ENCODE peak calls at places on chromosome 15, in seven cellular contexts. U is NCI-H2081; W is progenitor cell of endocrine pancreas; G is tibial artery; Z is putamen; F is upper lobe of right lung; X is stimulated activated CD8-positive, alpha-beta memory T cell treated with anti-CD3 and anti-CD28 coated beads, Interleukin-7, amount 100 ng/mL, for 1 hour. T is an unnamed sample.

GRCh38 chr15:101450561-101451145 is 38.9 kb downstream of the PCSK6 start:
- DNase-seq in U (no peak), W (no peak), G (no peak), Z (no peak), F (no peak), X (no peak), T (no peak)

GRCh38 chr15:98144388-98144787 is 183.9 kb downstream of the ARRDC4 start:
- DNase-seq in U (no peak), W (no peak), G (no peak), Z (no peak), F (no peak), X (no peak), T (no peak)

GRCh38 chr15:55999635-56000034 is 6.2 kb upstream of the NEDD4 start:
- DNase-seq in U (no peak), W (no peak), G (no peak), Z (no peak), F (no peak), X (no peak), T (no peak)

GRCh38 chr15:60580650-60581415 is 101.9 kb upstream of the ICE2 start:
- DNase-seq in U (no peak), W (no peak), G (no peak), Z (no peak), F (no peak), X (no peak), T (peak)

GRCh38 chr15:39593071-39594055 is 12.5 kb downstream of the THBS1 start:
- DNase-seq in U (no peak), W (no peak), G (no peak), Z (no peak), F (no peak), X (no peak), T (no peak)

GRCh38 chr15:29674661-29675533 is 147.4 kb downstream of the TJP1 start:
- DNase-seq in U (no peak), W (peak), G (no peak), Z (no peak), F (peak), X (no peak), T (peak)

GRCh38 chr15:85667491-85668424 is 127.0 kb downstream of the KLHL25 start:
- DNase-seq in U (no peak), W (no peak), G (no peak), Z (no peak), F (no peak), X (no peak), T (peak)

GRCh38 chr15:68228971-68229385 is 550 bp downstream of the CLN6 start:
- DNase-seq in U (no peak), W (no peak), G (peak), Z (no peak), F (no peak), X (no peak), T (no peak)

GRCh38 chr15:80906159-80906775 is 83.4 kb downstream of the MESD start:
- DNase-seq in U (peak), W (no peak), G (no peak), Z (no peak), F (no peak), X (no peak), T (peak)

GRCh38 chr15:65055201-65055870 is 10.1 kb downstream of the SLC51B start:
- DNase-seq in U (no peak), W (no peak), G (peak), Z (no peak), F (no peak), X (no peak), T (no peak)

GRCh38 chr15:99347609-99348008 is 96.3 kb downstream of the LRRC28 start:
- DNase-seq in U (no peak), W (no peak), G (no peak), Z (no peak), F (no peak), X (no peak), T (no peak)

GRCh38 chr15:57769266-57769665 is 62.8 kb downstream of the POLR2M start:
- DNase-seq in U (no peak), W (no peak), G (peak), Z (no peak), F (no peak), X (no peak), T (no peak)

GRCh38 chr15:101264011-101264410 is 12.2 kb upstream of the CHSY1 start:
- DNase-seq in U (no peak), W (no peak), G (no peak), Z (no peak), F (no peak), X (no peak), T (no peak)

GRCh38 chr15:58190419-58190818 is 52.2 kb downstream of the AQP9 start:
- DNase-seq in U (no peak), W (no peak), G (no peak), Z (no peak), F (no peak), X (no peak), T (no peak)

GRCh38 chr15:69576948-69577351 is 124.3 kb downstream of the RPLP1 start:
- DNase-seq in U (no peak), W (no peak), G (no peak), Z (no peak), F (no peak), X (no peak), T (no peak)

GRCh38 chr15:100525894-100526512 is 2.7 kb downstream of the CERS3 start:
- DNase-seq in U (peak), W (no peak), G (peak), Z (peak), F (no peak), X (no peak), T (no peak)

GRCh38 chr15:87959080-87959479 is 297.5 kb downstream of the NTRK3 start:
- DNase-seq in U (no peak), W (no peak), G (no peak), Z (no peak), F (no peak), X (no peak), T (no peak)

GRCh38 chr15:45100884-45101622 is 12.9 kb downstream of the DUOX2 start:
- DNase-seq in U (no peak), W (no peak), G (no peak), Z (no peak), F (no peak), X (no peak), T (no peak)

GRCh38 chr15:49085696-49086459 is 39.6 kb upstream of the SECISBP2L start:
- DNase-seq in U (no peak), W (no peak), G (no peak), Z (peak), F (no peak), X (no peak), T (no peak)

GRCh38 chr15:90259524-90259923 is 5.9 kb upstream of the NGRN start:
- DNase-seq in U (no peak), W (no peak), G (no peak), Z (no peak), F (no peak), X (no peak), T (no peak)

GRCh38 chr15:96535148-96535547 is 204.6 kb downstream of the NR2F2 start:
- DNase-seq in U (no peak), W (no peak), G (no peak), Z (no peak), F (no peak), X (no peak), T (no peak)

GRCh38 chr15:85583404-85584390 is 203.3 kb downstream of the AKAP13 start:
- DNase-seq in U (no peak), W (no peak), G (no peak), Z (no peak), F (peak), X (no peak), T (no peak)

GRCh38 chr15:25134546-25134945 is 179.8 kb downstream of the SNRPN start:
- DNase-seq in U (no peak), W (no peak), G (no peak), Z (no peak), F (no peak), X (no peak), T (no peak)

GRCh38 chr15:90917569-90917968 is 14.5 kb downstream of the MAN2A2 start:
- DNase-seq in U (no peak), W (no peak), G (no peak), Z (no peak), F (no peak), X (no peak), T (no peak)